ENCODE peak calls at places on chromosomes 2 and 18, in nine cellular contexts. J is right cardiac atrium, P is HTR-8/SVneo, T is GM23338, A is cardiac muscle cell, G is astrocyte of the cerebellum, F is tibial artery, S is H54, Z is posterior cingulate gyrus. L is an unnamed sample.
A peak's percentile ranks its signal among the peaks of the same experiment; 100 is the strongest.

GRCh38 chr2:152155209-152155608 is 20.4 kb downstream of the STAM2 start:
- DNase-seq in J (no peak), P (no peak), T (no peak), A (no peak), G (no peak), F (no peak), S (no peak), Z (no peak), L (no peak)

GRCh38 chr18:6561893-6562292 is 147.2 kb upstream of the L3MBTL4 start:
- DNase-seq in J (no peak), P (no peak), T (no peak), A (no peak), G (no peak), F (no peak), S (no peak), Z (no peak), L (no peak)

GRCh38 chr18:79702906-79703305 is 23.3 kb downstream of the CTDP1 start:
- DNase-seq in J (no peak), P (no peak), T (no peak), A (no peak), G (no peak), F (no peak), S (no peak), Z (no peak), L (no peak)

GRCh38 chr18:9756566-9757470 is 48.7 kb downstream of the RAB31 start:
- DNase-seq in J (no peak), P (no peak), T (no peak), A (no peak), G (no peak), F (no peak), S (no peak), Z (no peak), L (no peak)

GRCh38 chr18:62179213-62179612 is 7.6 kb downstream of the PIGN start:
- DNase-seq in J (no peak), P (no peak), T (no peak), A (no peak), G (no peak), F (no peak), S (no peak), Z (no peak), L (no peak)

GRCh38 chr2:101038455-101039255 is 36.6 kb downstream of the RPL31 start:
- DNase-seq in J (no peak), P (peak; percentile 29), T (peak; percentile 62), A (peak; percentile 10), G (no peak), F (no peak), S (no peak), Z (no peak), L (no peak)

GRCh38 chr2:207091175-207091574 is 74.6 kb downstream of the KLF7 start:
- DNase-seq in J (no peak), P (no peak), T (no peak), A (peak; percentile 78), G (no peak), F (no peak), S (no peak), Z (no peak), L (no peak)

GRCh38 chr2:237134321-237134720 is 48.6 kb downstream of the COPS8 start:
- DNase-seq in J (no peak), P (no peak), T (no peak), A (no peak), G (no peak), F (no peak), S (no peak), Z (no peak), L (no peak)

GRCh38 chr2:240459401-240460242 is 24.2 kb downstream of the GPC1 start:
- DNase-seq in J (peak; percentile 55), P (no peak), T (no peak), A (no peak), G (no peak), F (peak; percentile 63), S (no peak), Z (peak; percentile 15), L (no peak)

L was measured in HS-27A.